ENCODE peak calls at places on chromosome 11, in six cellular contexts. One of them, this sample, is unnamed.

GRCh38 chr11:68115285-68115684 is 5.9 kb downstream of the CHKA start:
- DNase-seq in spleen: no peak
- DNase-seq in ecto neural progenitor cell: no peak
- DNase-seq in stimulated activated CD4-positive, alpha-beta T cell treated with anti-CD3 and anti-CD28 coated beads, Interleukin-2, amount 100 ng/mL, for 24 hours: no peak
- DNase-seq in GM13976: no peak
- DNase-seq in caudate nucleus: no peak
- DNase-seq in this sample: no peak

GRCh38 chr11:78940500-78941225 is 366.0 kb upstream of the NARS2 start:
- DNase-seq in spleen: no peak
- DNase-seq in ecto neural progenitor cell: peak
- DNase-seq in stimulated activated CD4-positive, alpha-beta T cell treated with anti-CD3 and anti-CD28 coated beads, Interleukin-2, amount 100 ng/mL, for 24 hours: no peak
- DNase-seq in GM13976: no peak
- DNase-seq in caudate nucleus: no peak
- DNase-seq in this sample: no peak

GRCh38 chr11:33195391-33196190 is 34.3 kb upstream of the CSTF3 start:
- DNase-seq in spleen: no peak
- DNase-seq in ecto neural progenitor cell: no peak
- DNase-seq in stimulated activated CD4-positive, alpha-beta T cell treated with anti-CD3 and anti-CD28 coated beads, Interleukin-2, amount 100 ng/mL, for 24 hours: no peak
- DNase-seq in GM13976: no peak
- DNase-seq in caudate nucleus: no peak
- DNase-seq in this sample: no peak

GRCh38 chr11:100573911-100574513 is 113.1 kb upstream of the ARHGAP42 start:
- DNase-seq in spleen: no peak
- DNase-seq in ecto neural progenitor cell: no peak
- DNase-seq in stimulated activated CD4-positive, alpha-beta T cell treated with anti-CD3 and anti-CD28 coated beads, Interleukin-2, amount 100 ng/mL, for 24 hours: no peak
- DNase-seq in GM13976: no peak
- DNase-seq in caudate nucleus: no peak
- DNase-seq in this sample: no peak

GRCh38 chr11:133966924-133967598 is 10.3 kb upstream of the IGSF9B start:
- DNase-seq in spleen: peak
- DNase-seq in ecto neural progenitor cell: peak
- DNase-seq in stimulated activated CD4-positive, alpha-beta T cell treated with anti-CD3 and anti-CD28 coated beads, Interleukin-2, amount 100 ng/mL, for 24 hours: peak
- DNase-seq in GM13976: peak
- DNase-seq in caudate nucleus: no peak
- DNase-seq in this sample: peak

GRCh38 chr11:35688023-35688422 is 25.4 kb downstream of the TRIM44 start:
- DNase-seq in spleen: no peak
- DNase-seq in ecto neural progenitor cell: no peak
- DNase-seq in stimulated activated CD4-positive, alpha-beta T cell treated with anti-CD3 and anti-CD28 coated beads, Interleukin-2, amount 100 ng/mL, for 24 hours: no peak
- DNase-seq in GM13976: no peak
- DNase-seq in caudate nucleus: no peak
- DNase-seq in this sample: no peak

GRCh38 chr11:58061813-58062212 is 31.1 kb downstream of the OR6Q1 start:
- DNase-seq in spleen: no peak
- DNase-seq in ecto neural progenitor cell: no peak
- DNase-seq in stimulated activated CD4-positive, alpha-beta T cell treated with anti-CD3 and anti-CD28 coated beads, Interleukin-2, amount 100 ng/mL, for 24 hours: no peak
- DNase-seq in GM13976: no peak
- DNase-seq in caudate nucleus: no peak
- DNase-seq in this sample: no peak

GRCh38 chr11:86558219-86558618 is 114.2 kb downstream of the ME3 start:
- DNase-seq in spleen: no peak
- DNase-seq in ecto neural progenitor cell: no peak
- DNase-seq in stimulated activated CD4-positive, alpha-beta T cell treated with anti-CD3 and anti-CD28 coated beads, Interleukin-2, amount 100 ng/mL, for 24 hours: no peak
- DNase-seq in GM13976: no peak
- DNase-seq in caudate nucleus: no peak
- DNase-seq in this sample: no peak

GRCh38 chr11:34439521-34440258 is 956 bp downstream of the CAT start:
- DNase-seq in spleen: no peak
- DNase-seq in ecto neural progenitor cell: no peak
- DNase-seq in stimulated activated CD4-positive, alpha-beta T cell treated with anti-CD3 and anti-CD28 coated beads, Interleukin-2, amount 100 ng/mL, for 24 hours: no peak
- DNase-seq in GM13976: no peak
- DNase-seq in caudate nucleus: no peak
- DNase-seq in this sample: no peak

GRCh38 chr11:1983601-1983961 is 14.1 kb downstream of the H19 start:
- DNase-seq in spleen: peak
- DNase-seq in ecto neural progenitor cell: no peak
- DNase-seq in stimulated activated CD4-positive, alpha-beta T cell treated with anti-CD3 and anti-CD28 coated beads, Interleukin-2, amount 100 ng/mL, for 24 hours: no peak
- DNase-seq in GM13976: no peak
- DNase-seq in caudate nucleus: no peak
- DNase-seq in this sample: peak

GRCh38 chr11:8867856-8868705 is 42.9 kb upstream of the AKIP1 start:
- DNase-seq in spleen: no peak
- DNase-seq in ecto neural progenitor cell: no peak
- DNase-seq in stimulated activated CD4-positive, alpha-beta T cell treated with anti-CD3 and anti-CD28 coated beads, Interleukin-2, amount 100 ng/mL, for 24 hours: no peak
- DNase-seq in GM13976: no peak
- DNase-seq in caudate nucleus: no peak
- DNase-seq in this sample: no peak

GRCh38 chr11:66070604-66071325 is 693 bp downstream of the PACS1 start:
- DNase-seq in spleen: peak
- DNase-seq in ecto neural progenitor cell: peak
- DNase-seq in stimulated activated CD4-positive, alpha-beta T cell treated with anti-CD3 and anti-CD28 coated beads, Interleukin-2, amount 100 ng/mL, for 24 hours: peak
- DNase-seq in GM13976: peak
- DNase-seq in caudate nucleus: no peak
- DNase-seq in this sample: peak

GRCh38 chr11:125165111-125165663 is 636 bp downstream of the PKNOX2 start:
- DNase-seq in spleen: no peak
- DNase-seq in ecto neural progenitor cell: peak
- DNase-seq in stimulated activated CD4-positive, alpha-beta T cell treated with anti-CD3 and anti-CD28 coated beads, Interleukin-2, amount 100 ng/mL, for 24 hours: no peak
- DNase-seq in GM13976: peak
- DNase-seq in caudate nucleus: peak
- DNase-seq in this sample: peak

GRCh38 chr11:126816655-126817054 is 183.9 kb downstream of the KIRREL3 start:
- DNase-seq in spleen: no peak
- DNase-seq in ecto neural progenitor cell: no peak
- DNase-seq in stimulated activated CD4-positive, alpha-beta T cell treated with anti-CD3 and anti-CD28 coated beads, Interleukin-2, amount 100 ng/mL, for 24 hours: no peak
- DNase-seq in GM13976: no peak
- DNase-seq in caudate nucleus: no peak
- DNase-seq in this sample: no peak

GRCh38 chr11:32400196-32400595 is 35.1 kb downstream of the WT1 start:
- DNase-seq in spleen: no peak
- DNase-seq in ecto neural progenitor cell: no peak
- DNase-seq in stimulated activated CD4-positive, alpha-beta T cell treated with anti-CD3 and anti-CD28 coated beads, Interleukin-2, amount 100 ng/mL, for 24 hours: no peak
- DNase-seq in GM13976: no peak
- DNase-seq in caudate nucleus: no peak
- DNase-seq in this sample: no peak

GRCh38 chr11:59358595-59358994 is at the start of gene OR5AN1:
- DNase-seq in spleen: no peak
- DNase-seq in ecto neural progenitor cell: no peak
- DNase-seq in stimulated activated CD4-positive, alpha-beta T cell treated with anti-CD3 and anti-CD28 coated beads, Interleukin-2, amount 100 ng/mL, for 24 hours: no peak
- DNase-seq in GM13976: no peak
- DNase-seq in caudate nucleus: no peak
- DNase-seq in this sample: no peak

GRCh38 chr11:111975076-111975806 is 38.1 kb downstream of the DIXDC1 start:
- DNase-seq in spleen: no peak
- DNase-seq in ecto neural progenitor cell: no peak
- DNase-seq in stimulated activated CD4-positive, alpha-beta T cell treated with anti-CD3 and anti-CD28 coated beads, Interleukin-2, amount 100 ng/mL, for 24 hours: no peak
- DNase-seq in GM13976: no peak
- DNase-seq in caudate nucleus: no peak
- DNase-seq in this sample: peak

GRCh38 chr11:9459573-9460321 is 1.1 kb upstream of the ZNF143 start:
- DNase-seq in spleen: peak
- DNase-seq in ecto neural progenitor cell: peak
- DNase-seq in stimulated activated CD4-positive, alpha-beta T cell treated with anti-CD3 and anti-CD28 coated beads, Interleukin-2, amount 100 ng/mL, for 24 hours: peak
- DNase-seq in GM13976: peak
- DNase-seq in caudate nucleus: peak
- DNase-seq in this sample: no peak

GRCh38 chr11:2319791-2320481 is 18.1 kb downstream of the TSPAN32 start:
- DNase-seq in spleen: peak
- DNase-seq in ecto neural progenitor cell: no peak
- DNase-seq in stimulated activated CD4-positive, alpha-beta T cell treated with anti-CD3 and anti-CD28 coated beads, Interleukin-2, amount 100 ng/mL, for 24 hours: no peak
- DNase-seq in GM13976: no peak
- DNase-seq in caudate nucleus: no peak
- DNase-seq in this sample: no peak

This sample was measured in posterior cingulate gyrus.